ENCODE peak calls at places on chromosomes 11 and 22, in five cellular contexts. One of them, this sample, is unnamed.

GRCh38 chr11:9708544-9708943 is 44.7 kb downstream of the SWAP70 start:
- DNase-seq in omental fat pad: no peak
- DNase-seq in heart left ventricle: no peak
- DNase-seq in psoas muscle: no peak
- DNase-seq in Calu3: no peak
- DNase-seq in this sample: no peak

GRCh38 chr11:103623933-103624332 is 412.5 kb upstream of the DDI1 start:
- DNase-seq in omental fat pad: no peak
- DNase-seq in heart left ventricle: no peak
- DNase-seq in psoas muscle: no peak
- DNase-seq in Calu3: no peak
- DNase-seq in this sample: no peak

GRCh38 chr11:20949585-20949984 is 280.2 kb downstream of the NELL1 start:
- DNase-seq in omental fat pad: no peak
- DNase-seq in heart left ventricle: no peak
- DNase-seq in psoas muscle: no peak
- DNase-seq in Calu3: no peak
- DNase-seq in this sample: no peak

GRCh38 chr11:1745701-1746320 is 4.6 kb downstream of the IFITM10 start:
- DNase-seq in omental fat pad: no peak
- DNase-seq in heart left ventricle: no peak
- DNase-seq in psoas muscle: no peak
- DNase-seq in Calu3: no peak
- DNase-seq in this sample: no peak

GRCh38 chr11:116122697-116123472 is 618.7 kb upstream of the CADM1 start:
- DNase-seq in omental fat pad: no peak
- DNase-seq in heart left ventricle: no peak
- DNase-seq in psoas muscle: no peak
- DNase-seq in Calu3: no peak
- DNase-seq in this sample: no peak

GRCh38 chr11:36492724-36493304 is 17.3 kb downstream of the TRAF6 start:
- DNase-seq in omental fat pad: no peak
- DNase-seq in heart left ventricle: no peak
- DNase-seq in psoas muscle: no peak
- DNase-seq in Calu3: peak; percentile 35
- DNase-seq in this sample: peak; percentile 47

GRCh38 chr11:128898580-128899344 is 7.6 kb downstream of the KCNJ5 start:
- DNase-seq in omental fat pad: no peak
- DNase-seq in heart left ventricle: no peak
- DNase-seq in psoas muscle: peak; percentile 40
- DNase-seq in Calu3: peak; percentile 28
- DNase-seq in this sample: no peak

GRCh38 chr11:23364076-23364475 is 503.8 kb upstream of the CCDC179 start:
- DNase-seq in omental fat pad: no peak
- DNase-seq in heart left ventricle: no peak
- DNase-seq in psoas muscle: no peak
- DNase-seq in Calu3: no peak
- DNase-seq in this sample: no peak

GRCh38 chr11:472272-472671 is 22.2 kb downstream of the PTDSS2 start:
- DNase-seq in omental fat pad: no peak
- DNase-seq in heart left ventricle: no peak
- DNase-seq in psoas muscle: no peak
- DNase-seq in Calu3: no peak
- DNase-seq in this sample: no peak

GRCh38 chr11:126277322-126277721 is 5.6 kb upstream of the TIRAP start:
- DNase-seq in omental fat pad: no peak
- DNase-seq in heart left ventricle: no peak
- DNase-seq in psoas muscle: no peak
- DNase-seq in Calu3: no peak
- DNase-seq in this sample: no peak

GRCh38 chr22:19824197-19825015 is 30.3 kb downstream of the GNB1L start:
- DNase-seq in omental fat pad: no peak
- DNase-seq in heart left ventricle: no peak
- DNase-seq in psoas muscle: no peak
- DNase-seq in Calu3: no peak
- DNase-seq in this sample: no peak

GRCh38 chr22:24156915-24157782 is 24.1 kb upstream of the SUSD2 start:
- DNase-seq in omental fat pad: peak; percentile 58
- DNase-seq in heart left ventricle: peak; percentile 87
- DNase-seq in psoas muscle: peak; percentile 83
- DNase-seq in Calu3: peak; percentile 93
- DNase-seq in this sample: peak; percentile 94

GRCh38 chr11:120052196-120052775 is 85.6 kb downstream of the TRIM29 start:
- DNase-seq in omental fat pad: no peak
- DNase-seq in heart left ventricle: no peak
- DNase-seq in psoas muscle: no peak
- DNase-seq in Calu3: no peak
- DNase-seq in this sample: no peak
- TF ChIP-seq CTCF in omental fat pad: no peak
- TF ChIP-seq CTCF in heart left ventricle: no peak
- TF ChIP-seq CTCF in psoas muscle: no peak
- TF ChIP-seq CTCF in Calu3: no peak
- TF ChIP-seq CTCF in this sample: no peak

DNA sequence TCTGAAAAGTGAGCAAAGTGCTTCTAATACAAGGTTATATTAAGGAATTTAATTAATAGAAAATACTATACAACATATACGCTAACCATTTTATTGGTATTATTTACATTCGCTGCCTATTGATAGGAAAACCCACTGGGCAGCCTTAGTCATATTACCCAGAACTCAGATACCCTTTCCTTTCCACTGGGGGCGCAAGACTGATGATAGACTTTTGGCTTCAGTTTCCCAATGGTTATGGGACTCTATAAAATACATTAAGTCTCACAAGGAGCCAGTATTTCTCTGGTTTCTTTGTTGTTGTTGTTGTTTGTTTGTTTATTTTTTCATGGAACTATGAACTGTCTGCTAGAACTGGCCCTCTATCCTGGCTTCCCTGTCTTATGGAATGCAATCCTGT is 471.1 kb upstream of the KIRREL3 start:
- DNase-seq in omental fat pad: no peak
- DNase-seq in heart left ventricle: no peak
- DNase-seq in psoas muscle: no peak
- DNase-seq in Calu3: no peak
- DNase-seq in this sample: no peak
- TF ChIP-seq CTCF in omental fat pad: no peak
- TF ChIP-seq CTCF in heart left ventricle: no peak
- TF ChIP-seq CTCF in psoas muscle: no peak
- TF ChIP-seq CTCF in Calu3: no peak
- TF ChIP-seq CTCF in this sample: peak; percentile 3

GRCh38 chr11:16890442-16890841 is 123.8 kb downstream of the PLEKHA7 start:
- DNase-seq in omental fat pad: no peak
- DNase-seq in heart left ventricle: no peak
- DNase-seq in psoas muscle: no peak
- DNase-seq in Calu3: no peak
- DNase-seq in this sample: no peak
- TF ChIP-seq CTCF in omental fat pad: no peak
- TF ChIP-seq CTCF in heart left ventricle: no peak
- TF ChIP-seq CTCF in psoas muscle: no peak
- TF ChIP-seq CTCF in Calu3: no peak
- TF ChIP-seq CTCF in this sample: no peak

DNA sequence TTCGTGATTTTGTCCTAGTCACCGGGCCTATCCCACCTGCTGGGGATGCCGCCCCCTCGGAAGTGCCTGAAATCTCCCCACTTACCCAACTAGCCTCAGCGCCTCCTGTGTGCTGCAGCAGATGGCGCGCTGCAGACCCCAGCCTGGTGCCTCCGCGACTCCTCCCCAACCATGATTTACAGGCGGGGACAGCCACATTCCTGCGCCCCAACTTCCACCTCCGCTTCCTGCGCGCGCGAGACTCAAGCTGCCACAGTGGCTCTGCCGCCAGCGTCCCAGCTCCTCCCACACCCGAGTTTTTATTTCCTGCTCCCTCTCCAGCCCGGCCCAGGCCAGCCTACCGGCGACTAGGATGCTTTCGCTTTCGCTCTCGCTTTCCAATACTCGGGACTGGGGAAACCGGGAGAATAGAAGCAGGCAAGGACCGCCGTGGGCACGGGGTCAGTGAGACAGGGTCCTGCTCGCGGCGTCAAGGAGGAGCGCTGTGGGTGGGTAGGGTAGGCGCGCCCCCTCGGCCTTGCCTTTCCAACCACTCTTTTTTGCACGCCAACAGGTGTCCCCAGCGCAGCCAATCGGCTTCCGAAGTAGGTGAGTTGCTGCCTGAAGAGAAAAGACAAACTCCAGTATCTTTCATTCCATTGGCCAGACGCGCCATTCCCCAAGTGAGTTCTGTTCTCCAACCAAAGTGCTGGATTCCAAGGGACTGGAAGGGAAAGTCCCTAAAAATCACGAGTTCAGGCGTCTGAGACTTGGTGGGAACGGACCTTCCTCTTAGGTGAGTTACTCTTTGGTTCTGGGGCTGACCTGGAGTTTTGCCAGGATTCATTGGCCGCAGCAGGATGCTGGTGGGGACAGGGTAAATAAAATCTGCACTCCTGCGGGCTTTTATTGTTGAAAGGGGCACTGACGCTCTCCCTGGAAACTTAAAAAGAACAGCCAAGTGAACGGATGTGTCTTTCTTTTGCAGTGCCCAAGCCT is at the start of gene FAM111A:
- DNase-seq in omental fat pad: peak; percentile 46
- DNase-seq in heart left ventricle: peak; percentile 90
- DNase-seq in psoas muscle: peak; percentile 85
- DNase-seq in Calu3: peak; percentile 88
- DNase-seq in this sample: peak; percentile 85
- TF ChIP-seq CTCF in omental fat pad: no peak
- TF ChIP-seq CTCF in heart left ventricle: peak; percentile 33
- TF ChIP-seq CTCF in psoas muscle: no peak
- TF ChIP-seq CTCF in Calu3: peak; percentile 14
- TF ChIP-seq CTCF in this sample: peak; percentile 75

GRCh38 chr11:27205779-27206549 is 157.1 kb downstream of the CCDC34 start:
- DNase-seq in omental fat pad: no peak
- DNase-seq in heart left ventricle: no peak
- DNase-seq in psoas muscle: no peak
- DNase-seq in Calu3: no peak
- DNase-seq in this sample: no peak

GRCh38 chr11:27203077-27203476 is 159.9 kb downstream of the CCDC34 start:
- DNase-seq in omental fat pad: no peak
- DNase-seq in heart left ventricle: no peak
- DNase-seq in psoas muscle: no peak
- DNase-seq in Calu3: no peak
- DNase-seq in this sample: no peak

GRCh38 chr11:27205269-27205668 is 157.7 kb downstream of the CCDC34 start:
- DNase-seq in omental fat pad: no peak
- DNase-seq in heart left ventricle: no peak
- DNase-seq in psoas muscle: no peak
- DNase-seq in Calu3: no peak
- DNase-seq in this sample: no peak

GRCh38 chr11:27207025-27207650 is 155.9 kb downstream of the CCDC34 start:
- DNase-seq in omental fat pad: no peak
- DNase-seq in heart left ventricle: no peak
- DNase-seq in psoas muscle: no peak
- DNase-seq in Calu3: no peak
- DNase-seq in this sample: no peak

DNA sequence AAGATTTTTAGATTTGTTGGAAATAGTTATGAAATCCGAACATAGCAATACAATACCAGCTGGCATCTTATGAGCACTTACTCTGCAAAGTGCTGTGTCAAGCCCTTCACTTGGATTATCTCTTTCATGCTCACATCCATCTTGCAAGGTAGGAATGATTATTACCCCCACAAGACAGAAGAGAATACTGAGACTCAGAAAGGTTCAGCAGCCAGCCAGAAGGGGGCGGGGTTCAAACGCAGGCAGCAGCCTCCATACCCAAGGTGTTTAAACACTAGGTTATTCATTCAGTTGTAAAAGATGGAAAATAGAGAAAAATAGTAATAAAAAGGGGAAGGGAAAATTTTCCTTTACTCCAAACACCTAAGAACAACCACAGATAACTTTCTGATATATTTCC is 158.5 kb downstream of the CCDC34 start:
- DNase-seq in omental fat pad: no peak
- DNase-seq in heart left ventricle: no peak
- DNase-seq in psoas muscle: no peak
- DNase-seq in Calu3: peak; percentile 51
- DNase-seq in this sample: no peak
- TF ChIP-seq CTCF in omental fat pad: no peak
- TF ChIP-seq CTCF in heart left ventricle: peak; percentile 17
- TF ChIP-seq CTCF in psoas muscle: no peak
- TF ChIP-seq CTCF in Calu3: no peak
- TF ChIP-seq CTCF in this sample: peak; percentile 25

GRCh38 chr11:132988381-132988780 is 543.9 kb downstream of the OPCML start:
- DNase-seq in omental fat pad: no peak
- DNase-seq in heart left ventricle: no peak
- DNase-seq in psoas muscle: no peak
- DNase-seq in Calu3: no peak
- DNase-seq in this sample: no peak

GRCh38 chr11:132994038-132994502 is 538.2 kb downstream of the OPCML start:
- DNase-seq in omental fat pad: no peak
- DNase-seq in heart left ventricle: no peak
- DNase-seq in psoas muscle: no peak
- DNase-seq in Calu3: no peak
- DNase-seq in this sample: no peak

GRCh38 chr11:132987936-132988335 is 544.4 kb downstream of the OPCML start:
- DNase-seq in omental fat pad: no peak
- DNase-seq in heart left ventricle: no peak
- DNase-seq in psoas muscle: no peak
- DNase-seq in Calu3: no peak
- DNase-seq in this sample: no peak

GRCh38 chr11:132997396-132997795 is 534.9 kb downstream of the OPCML start:
- DNase-seq in omental fat pad: no peak
- DNase-seq in heart left ventricle: no peak
- DNase-seq in psoas muscle: no peak
- DNase-seq in Calu3: no peak
- DNase-seq in this sample: no peak

DNA sequence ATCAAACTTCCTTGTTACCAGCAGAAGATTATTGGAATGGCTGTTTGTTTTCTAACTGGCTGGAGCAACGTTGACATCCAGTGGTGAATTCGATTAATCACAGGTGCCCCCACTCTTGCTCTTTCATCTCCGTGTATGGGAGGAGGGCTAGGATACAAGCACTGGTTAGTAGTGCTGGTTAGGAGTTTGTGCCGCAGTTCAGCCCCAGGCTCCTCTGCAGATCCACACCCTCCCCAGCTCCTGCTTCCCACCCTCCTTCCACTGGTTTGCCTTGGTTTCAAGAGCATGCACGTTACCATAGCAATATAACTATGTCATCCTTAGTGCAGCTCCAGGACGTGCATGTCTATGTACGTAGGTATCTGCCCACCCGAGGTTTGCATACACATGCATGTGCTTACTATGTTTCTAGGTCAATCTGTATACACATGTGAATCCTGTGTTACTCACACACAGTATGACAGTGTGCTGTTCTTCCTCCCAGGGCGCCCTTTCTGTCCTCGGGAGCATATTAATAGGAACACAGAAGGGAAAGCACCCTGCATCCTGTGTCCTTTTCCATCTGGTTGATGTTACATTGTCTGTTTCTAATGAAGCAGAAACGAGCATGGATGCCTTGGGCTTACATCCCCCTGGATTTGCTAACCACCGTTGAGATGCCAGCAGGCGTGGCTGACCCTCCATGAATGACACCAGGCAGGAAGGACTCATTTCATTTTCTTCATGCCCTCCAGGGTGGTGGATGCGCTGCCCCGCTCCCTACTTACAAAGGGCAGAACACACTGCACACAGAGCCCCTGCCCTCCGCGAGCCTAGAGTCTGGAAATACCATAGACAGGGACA is 539.2 kb downstream of the OPCML start:
- DNase-seq in omental fat pad: no peak
- DNase-seq in heart left ventricle: no peak
- DNase-seq in psoas muscle: no peak
- DNase-seq in Calu3: no peak
- DNase-seq in this sample: no peak
- TF ChIP-seq CTCF in omental fat pad: no peak
- TF ChIP-seq CTCF in heart left ventricle: no peak
- TF ChIP-seq CTCF in psoas muscle: no peak
- TF ChIP-seq CTCF in Calu3: no peak
- TF ChIP-seq CTCF in this sample: no peak